ENCODE peak calls at places on chromosomes 4 and X, in six cellular contexts. One of them, this sample, is unnamed. For H3K27me3, the result is how much of the 10 kb centered on the place peaks cover.

GRCh38 chr4:69896530-69897116 is 34.2 kb upstream of the CSN1S1 start:
- DNase-seq in WERI-Rb-1: no peak
- DNase-seq in lung: no peak
- DNase-seq in neural progenitor cell: peak
- DNase-seq in psoas muscle: no peak
- DNase-seq in uterus: no peak
- DNase-seq in this sample: no peak

GRCh38 chr4:19924761-19925160 is 326.9 kb upstream of the SLIT2 start:
- DNase-seq in WERI-Rb-1: no peak
- DNase-seq in lung: no peak
- DNase-seq in neural progenitor cell: no peak
- DNase-seq in psoas muscle: no peak
- DNase-seq in uterus: no peak
- DNase-seq in this sample: no peak

GRCh38 chr4:67881226-67881625 is 2.6 kb downstream of the TMPRSS11D start:
- DNase-seq in WERI-Rb-1: no peak
- DNase-seq in lung: no peak
- DNase-seq in neural progenitor cell: no peak
- DNase-seq in psoas muscle: no peak
- DNase-seq in uterus: no peak
- DNase-seq in this sample: no peak

GRCh38 chrX:132227383-132228112 is 8.3 kb upstream of the RAP2C start:
- DNase-seq in WERI-Rb-1: no peak
- DNase-seq in lung: no peak
- DNase-seq in neural progenitor cell: no peak
- DNase-seq in psoas muscle: peak
- DNase-seq in uterus: no peak
- DNase-seq in this sample: no peak

GRCh38 chr4:176443646-176444409 is 124.1 kb downstream of the SPCS3 start:
- DNase-seq in WERI-Rb-1: no peak
- DNase-seq in lung: no peak
- DNase-seq in neural progenitor cell: no peak
- DNase-seq in psoas muscle: no peak
- DNase-seq in uterus: no peak
- DNase-seq in this sample: no peak

GRCh38 chr4:40612831-40613230 is 16.8 kb downstream of the RBM47 start:
- DNase-seq in WERI-Rb-1: no peak
- DNase-seq in lung: no peak
- DNase-seq in neural progenitor cell: no peak
- DNase-seq in psoas muscle: no peak
- DNase-seq in uterus: no peak
- DNase-seq in this sample: no peak

GRCh38 chrX:7946960-7947359 is 19.7 kb upstream of the PNPLA4 start:
- DNase-seq in WERI-Rb-1: no peak
- DNase-seq in lung: no peak
- DNase-seq in neural progenitor cell: no peak
- DNase-seq in psoas muscle: no peak
- DNase-seq in uterus: no peak
- DNase-seq in this sample: no peak

GRCh38 chr4:1421650-1422049 is 15.4 kb upstream of the NKX1-1 start:
- DNase-seq in WERI-Rb-1: no peak
- DNase-seq in lung: no peak
- DNase-seq in neural progenitor cell: peak
- DNase-seq in psoas muscle: no peak
- DNase-seq in uterus: no peak
- DNase-seq in this sample: no peak

GRCh38 chr4:3607690-3608514 is 75.7 kb upstream of the LRPAP1 start:
- DNase-seq in WERI-Rb-1: peak
- DNase-seq in lung: no peak
- DNase-seq in neural progenitor cell: no peak
- DNase-seq in psoas muscle: no peak
- DNase-seq in uterus: no peak
- DNase-seq in this sample: no peak

GRCh38 chr4:142556048-142556447 is 290.1 kb downstream of the INPP4B start:
- DNase-seq in WERI-Rb-1: no peak
- DNase-seq in lung: no peak
- DNase-seq in neural progenitor cell: no peak
- DNase-seq in psoas muscle: no peak
- DNase-seq in uterus: no peak
- DNase-seq in this sample: no peak

GRCh38 chrX:45479835-45480422 is 279.3 kb upstream of the DIPK2B start:
- DNase-seq in WERI-Rb-1: no peak
- DNase-seq in lung: no peak
- DNase-seq in neural progenitor cell: no peak
- DNase-seq in psoas muscle: no peak
- DNase-seq in uterus: no peak
- DNase-seq in this sample: no peak

GRCh38 chrX:38879631-38880220 is 78.5 kb downstream of the MID1IP1 start:
- DNase-seq in WERI-Rb-1: no peak
- DNase-seq in lung: no peak
- DNase-seq in neural progenitor cell: no peak
- DNase-seq in psoas muscle: peak
- DNase-seq in uterus: no peak
- DNase-seq in this sample: no peak

GRCh38 chr4:1604181-1604705 is 79.9 kb downstream of the FAM53A start:
- DNase-seq in WERI-Rb-1: no peak
- DNase-seq in lung: no peak
- DNase-seq in neural progenitor cell: no peak
- DNase-seq in psoas muscle: peak
- DNase-seq in uterus: no peak
- DNase-seq in this sample: no peak

GRCh38 chr4:158315706-158316105 is 105.4 kb downstream of the TMEM144 start:
- DNase-seq in WERI-Rb-1: no peak
- DNase-seq in lung: no peak
- DNase-seq in neural progenitor cell: no peak
- DNase-seq in psoas muscle: no peak
- DNase-seq in uterus: no peak
- DNase-seq in this sample: no peak

GRCh38 chr4:78651250-78651860 is 99.8 kb downstream of the ANXA3 start:
- DNase-seq in WERI-Rb-1: no peak
- DNase-seq in lung: no peak
- DNase-seq in neural progenitor cell: no peak
- DNase-seq in psoas muscle: no peak
- DNase-seq in uterus: no peak
- DNase-seq in this sample: no peak
- H3K27me3 ChIP-seq in WERI-Rb-1: under half
- H3K27me3 ChIP-seq in lung: under half
- H3K27me3 ChIP-seq in neural progenitor cell: under half
- H3K27me3 ChIP-seq in psoas muscle: under half
- H3K27me3 ChIP-seq in uterus: under half
- H3K27me3 ChIP-seq in this sample: under half

DNA sequence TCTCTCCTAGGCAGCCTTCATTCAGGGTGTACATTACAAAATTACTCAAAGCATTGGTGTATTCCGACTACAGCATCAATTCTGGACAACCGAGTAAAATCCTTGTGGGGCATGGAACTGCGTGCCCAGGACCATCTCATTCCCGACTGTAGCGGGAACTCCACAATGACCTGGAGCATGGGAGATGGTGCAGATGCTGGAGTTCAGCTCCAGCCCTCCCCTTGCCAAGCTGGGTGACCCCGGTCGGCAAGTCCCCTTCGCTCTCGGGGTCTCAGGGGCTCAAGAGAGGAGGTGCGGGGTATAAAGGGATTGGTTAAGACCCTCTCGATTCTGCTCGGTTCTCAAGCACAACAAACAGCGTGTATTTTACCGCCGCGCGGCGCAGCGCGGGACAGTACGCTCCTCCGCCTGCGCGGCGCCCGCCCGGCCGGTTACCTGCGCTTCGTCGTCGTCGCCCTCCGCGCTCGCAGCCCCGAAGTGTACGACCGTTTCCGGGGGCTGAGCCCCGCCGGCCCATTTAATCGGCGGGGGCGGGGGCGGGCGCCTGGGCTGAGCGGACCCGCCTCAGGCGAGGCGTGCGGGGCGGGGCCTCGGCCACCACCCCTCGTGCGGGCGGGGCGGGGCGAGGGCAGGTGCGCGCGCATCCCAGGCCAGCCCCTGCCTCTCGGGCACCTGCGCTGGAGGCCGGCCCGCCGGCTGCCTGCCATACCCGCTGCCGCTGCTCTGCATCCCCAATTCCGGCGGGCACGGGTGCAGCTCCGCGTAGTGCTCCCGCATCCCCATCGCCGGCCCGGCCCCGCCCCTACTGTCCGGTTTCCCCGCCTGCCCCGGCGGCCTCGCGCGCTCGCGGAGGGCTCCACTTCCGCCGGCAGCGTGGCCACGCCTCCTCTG is at the start of gene G6PD:
- DNase-seq in WERI-Rb-1: peak
- DNase-seq in lung: peak
- DNase-seq in neural progenitor cell: peak
- DNase-seq in psoas muscle: peak
- DNase-seq in uterus: no peak
- DNase-seq in this sample: peak
- TF ChIP-seq CTCF in WERI-Rb-1: no peak
- TF ChIP-seq CTCF in lung: no peak
- TF ChIP-seq CTCF in neural progenitor cell: no peak
- TF ChIP-seq CTCF in psoas muscle: no peak
- TF ChIP-seq CTCF in uterus: no peak
- TF ChIP-seq CTCF in this sample: no peak

DNA sequence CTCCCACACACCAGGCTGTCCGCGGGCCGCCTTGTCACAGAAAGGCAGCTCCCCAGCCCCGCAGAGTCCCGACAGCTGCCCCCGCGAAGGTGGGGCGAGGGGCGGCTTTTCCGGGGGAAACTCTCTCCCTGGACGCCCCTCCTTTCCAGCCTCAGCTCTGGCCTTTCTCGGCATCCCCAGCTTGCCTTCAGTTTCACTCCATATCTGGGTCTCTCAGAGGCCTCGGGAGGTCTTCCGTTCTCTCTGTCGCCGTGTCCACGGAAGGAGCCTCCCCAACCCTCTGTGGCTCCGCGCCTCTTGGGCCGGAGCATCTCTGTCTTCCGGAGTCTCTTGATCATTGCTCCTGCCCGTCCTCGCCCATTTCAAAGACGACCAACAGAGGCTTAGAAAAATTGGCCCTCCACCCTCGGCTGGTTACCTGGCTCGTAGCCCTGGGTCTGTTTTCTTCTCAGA is 6.1 kb upstream of the MSX1 start:
- DNase-seq in WERI-Rb-1: no peak
- DNase-seq in lung: no peak
- DNase-seq in neural progenitor cell: peak
- DNase-seq in psoas muscle: no peak
- DNase-seq in uterus: no peak
- DNase-seq in this sample: no peak
- H3K27me3 ChIP-seq in WERI-Rb-1: under half
- H3K27me3 ChIP-seq in lung: under half
- H3K27me3 ChIP-seq in neural progenitor cell: half or more
- H3K27me3 ChIP-seq in psoas muscle: half or more
- H3K27me3 ChIP-seq in uterus: under half
- H3K27me3 ChIP-seq in this sample: under half

GRCh38 chr4:85127653-85128052 is 161.2 kb upstream of the WDFY3 start:
- DNase-seq in WERI-Rb-1: peak
- DNase-seq in lung: no peak
- DNase-seq in neural progenitor cell: peak
- DNase-seq in psoas muscle: no peak
- DNase-seq in uterus: no peak
- DNase-seq in this sample: peak
- TF ChIP-seq CTCF in WERI-Rb-1: peak
- TF ChIP-seq CTCF in lung: no peak
- TF ChIP-seq CTCF in neural progenitor cell: peak
- TF ChIP-seq CTCF in psoas muscle: peak
- TF ChIP-seq CTCF in uterus: no peak
- TF ChIP-seq CTCF in this sample: peak

DNA sequence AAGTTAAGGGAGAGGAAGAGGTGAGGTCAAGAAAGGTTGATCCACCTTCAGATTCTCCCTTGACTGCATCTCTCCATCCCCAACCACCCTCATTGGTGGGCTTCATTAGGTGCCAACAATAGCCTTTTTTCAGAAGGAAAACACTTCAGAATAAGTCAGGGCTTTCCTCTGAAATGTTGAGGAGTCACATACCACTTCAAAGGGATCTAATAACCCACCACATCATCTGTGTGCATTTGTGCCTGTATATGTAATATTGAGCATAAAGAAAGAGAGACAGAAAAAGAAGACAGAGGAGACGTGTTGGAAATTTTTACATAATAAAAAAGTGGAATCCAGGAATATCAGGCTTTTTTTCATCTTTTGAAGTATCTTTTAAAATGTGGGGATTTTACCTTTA is 209.1 kb upstream of the SLC7A11 start:
- DNase-seq in WERI-Rb-1: no peak
- DNase-seq in lung: no peak
- DNase-seq in neural progenitor cell: no peak
- DNase-seq in psoas muscle: no peak
- DNase-seq in uterus: no peak
- DNase-seq in this sample: no peak
- H3K27me3 ChIP-seq in WERI-Rb-1: under half
- H3K27me3 ChIP-seq in lung: under half
- H3K27me3 ChIP-seq in neural progenitor cell: under half
- H3K27me3 ChIP-seq in psoas muscle: under half
- H3K27me3 ChIP-seq in uterus: under half
- H3K27me3 ChIP-seq in this sample: under half

GRCh38 chr4:138522366-138522765 is 280.2 kb upstream of the SLC7A11 start:
- DNase-seq in WERI-Rb-1: peak
- DNase-seq in lung: no peak
- DNase-seq in neural progenitor cell: peak
- DNase-seq in psoas muscle: no peak
- DNase-seq in uterus: no peak
- DNase-seq in this sample: no peak
- TF ChIP-seq CTCF in WERI-Rb-1: peak
- TF ChIP-seq CTCF in lung: no peak
- TF ChIP-seq CTCF in neural progenitor cell: peak
- TF ChIP-seq CTCF in psoas muscle: peak
- TF ChIP-seq CTCF in uterus: no peak
- TF ChIP-seq CTCF in this sample: no peak

This sample was measured in pancreas.